ENCODE peak calls at places on chromosomes 13 and 19, in eight cellular contexts. C, F, V, H, D, Y, O and I are unnamed samples.

GRCh38 chr13:93554514-93554913 is 327.9 kb downstream of the GPC6 start:
- DNase-seq in D (no peak), Y (no peak), C (no peak), V (no peak), H (no peak), F (peak), O (no peak), I (no peak)

GRCh38 chr19:6533746-6534418 is 3.1 kb downstream of the TNFSF9 start:
- DNase-seq in O (no peak), V (no peak), C (no peak), H (no peak), F (no peak), Y (no peak), D (no peak), I (no peak)

GRCh38 chr19:55642153-55643002 is 1.1 kb upstream of the ZNF581 start:
- DNase-seq in H (no peak), Y (no peak), D (no peak), C (peak), F (no peak), O (no peak), V (peak), I (no peak)

GRCh38 chr13:74487091-74487722 is 353.0 kb upstream of the KLF12 start:
- DNase-seq in C (no peak), D (no peak), O (no peak), Y (no peak), F (no peak), V (no peak), H (no peak), I (no peak)

GRCh38 chr19:5679289-5680082 is 830 bp downstream of the MICOS13 start:
- DNase-seq in C (no peak), O (no peak), V (peak), Y (no peak), D (no peak), H (no peak), F (no peak), I (no peak)

GRCh38 chr19:308471-309205 is 17.4 kb upstream of the PLPP2 start:
- DNase-seq in O (no peak), H (no peak), V (no peak), C (no peak), D (peak), Y (peak), F (no peak), I (no peak)

GRCh38 chr13:107203146-107203847 is 635.4 kb upstream of the ARGLU1 start:
- DNase-seq in Y (no peak), C (peak), F (peak), V (no peak), D (no peak), O (no peak), H (peak), I (no peak)

GRCh38 chr19:3983936-3984583 is 1.2 kb downstream of the EEF2 start:
- DNase-seq in C (peak), Y (no peak), V (peak), F (no peak), O (peak), H (peak), D (peak), I (no peak)

GRCh38 chr19:28656644-28657043 is 556.3 kb downstream of the UQCRFS1 start:
- DNase-seq in C (no peak), F (no peak), D (no peak), V (no peak), Y (no peak), H (no peak), O (no peak), I (no peak)

GRCh38 chr13:64428196-64428595 is 2801.9 kb downstream of the PCDH9 start:
- DNase-seq in Y (no peak), F (no peak), C (no peak), O (no peak), V (no peak), D (no peak), H (peak), I (peak)

GRCh38 chr13:54989418-54989817 is 1960.8 kb downstream of the OLFM4 start:
- DNase-seq in F (no peak), H (no peak), O (no peak), C (no peak), Y (no peak), D (no peak), V (no peak), I (no peak)

GRCh38 chr19:5191091-5191490 is 149.5 kb downstream of the PTPRS start:
- DNase-seq in Y (no peak), D (no peak), H (no peak), C (no peak), V (no peak), O (no peak), F (no peak), I (no peak)

GRCh38 chr13:65966991-65967451 is 1263.1 kb downstream of the PCDH9 start:
- DNase-seq in Y (no peak), D (no peak), O (no peak), V (no peak), F (peak), H (peak), C (peak), I (no peak)

GRCh38 chr19:34350161-34350561 is 14.8 kb upstream of the GPI start:
- DNase-seq in V (no peak), F (no peak), C (no peak), Y (no peak), H (peak), D (peak), O (no peak), I (no peak)

GRCh38 chr19:38024991-38025716 is 118.1 kb downstream of the SIPA1L3 start:
- DNase-seq in F (no peak), C (no peak), V (no peak), H (no peak), Y (no peak), O (no peak), D (no peak), I (no peak)

GRCh38 chr19:40143612-40144011 is 47.6 kb upstream of the MAP3K10 start:
- DNase-seq in D (peak), V (no peak), Y (no peak), O (no peak), F (no peak), H (no peak), C (no peak), I (no peak)

GRCh38 chr19:47723573-47723923 is 10.3 kb downstream of the EHD2 start:
- DNase-seq in O (peak), D (peak), H (peak), V (peak), Y (no peak), C (peak), F (no peak), I (peak)

DNA sequence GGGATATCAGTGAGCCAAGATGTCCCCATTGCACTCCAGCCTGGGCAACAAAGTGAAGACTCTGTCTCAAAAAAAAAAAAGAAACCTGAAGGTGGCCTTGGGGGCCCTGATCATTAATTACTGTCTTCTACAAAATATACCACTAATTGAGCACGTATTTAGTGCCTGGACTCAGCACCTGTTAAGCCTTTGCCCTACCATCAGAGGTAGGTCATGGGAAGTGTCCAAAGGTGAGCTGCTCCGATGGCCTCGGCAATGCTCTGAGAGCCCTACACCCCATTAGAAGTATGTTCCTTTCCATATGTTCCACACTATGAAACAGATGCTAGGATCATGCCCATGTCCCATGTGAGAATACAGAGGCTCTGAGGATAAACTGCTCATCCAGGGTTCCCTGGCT is 20.9 kb downstream of the NOSIP start:
- DNase-seq in H (no peak), O (no peak), Y (no peak), D (no peak), V (no peak), C (no peak), F (no peak), I (no peak)
- H3K4me3 ChIP-seq in H (no peak), O (no peak), Y (no peak), D (no peak), V (no peak), C (no peak), F (no peak), I (no peak)

GRCh38 chr19:10460714-10461046 is 40.3 kb downstream of the PDE4A start:
- DNase-seq in H (no peak), Y (no peak), F (no peak), D (no peak), O (no peak), C (no peak), V (no peak), I (no peak)
- H3K4me3 ChIP-seq in H (no peak), Y (no peak), F (no peak), D (peak), O (peak), C (no peak), V (no peak), I (no peak)

GRCh38 chr13:45195421-45195820 is 5.4 kb downstream of the KCTD4 start:
- DNase-seq in O (no peak), Y (no peak), V (no peak), C (peak), D (no peak), H (no peak), F (no peak), I (no peak)
- H3K4me3 ChIP-seq in O (no peak), Y (no peak), V (no peak), C (no peak), D (no peak), H (no peak), F (no peak), I (no peak)

DNA sequence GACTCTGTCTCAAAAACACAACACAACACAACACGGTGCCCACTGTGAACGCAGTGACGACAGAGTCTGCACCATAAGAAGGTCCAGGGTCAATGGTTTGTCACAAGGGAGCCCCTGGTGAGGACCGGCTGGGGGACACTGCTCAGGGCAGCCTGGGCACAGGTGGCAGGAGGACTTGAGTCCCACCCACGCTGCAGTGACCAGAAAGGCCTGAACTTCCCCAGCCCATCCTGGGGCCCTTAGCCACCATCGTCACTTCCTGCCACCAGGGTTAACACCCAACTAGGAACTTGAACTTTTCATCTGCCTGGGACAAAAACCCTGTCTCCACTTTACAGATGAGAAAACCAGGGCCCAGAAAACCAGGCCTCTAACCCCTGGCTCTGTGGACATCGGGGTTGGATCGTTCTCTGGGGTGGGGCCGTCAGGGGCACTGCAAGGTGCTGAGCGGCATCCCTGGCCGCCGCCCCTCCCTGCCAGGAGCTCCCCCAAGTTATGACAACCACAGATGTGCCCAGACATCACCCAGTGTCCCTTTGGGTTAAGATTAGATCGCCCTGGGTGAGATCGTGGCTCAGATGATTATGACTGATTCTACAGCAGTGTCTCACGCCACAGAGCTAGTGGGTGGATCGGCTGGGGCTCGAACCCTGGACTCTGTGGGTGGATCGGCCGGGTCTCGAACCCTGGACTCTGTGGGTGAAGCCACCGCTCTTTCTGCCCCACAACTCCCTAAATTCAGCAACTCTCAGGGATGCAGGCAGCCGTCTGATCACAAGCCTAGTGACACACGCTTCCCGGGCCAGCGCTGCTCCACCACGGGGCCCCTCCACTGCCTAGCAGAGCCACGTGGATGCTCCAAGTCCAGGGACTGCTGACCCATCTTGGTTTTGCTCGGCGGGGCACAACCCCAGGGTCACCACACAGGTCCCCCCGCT is 14.0 kb downstream of the MOB3A start:
- DNase-seq in C (no peak), Y (no peak), O (no peak), D (peak), H (no peak), V (peak), F (no peak), I (no peak)
- H3K4me3 ChIP-seq in C (no peak), Y (no peak), O (no peak), D (peak), H (no peak), V (peak), F (no peak), I (no peak)

DNA sequence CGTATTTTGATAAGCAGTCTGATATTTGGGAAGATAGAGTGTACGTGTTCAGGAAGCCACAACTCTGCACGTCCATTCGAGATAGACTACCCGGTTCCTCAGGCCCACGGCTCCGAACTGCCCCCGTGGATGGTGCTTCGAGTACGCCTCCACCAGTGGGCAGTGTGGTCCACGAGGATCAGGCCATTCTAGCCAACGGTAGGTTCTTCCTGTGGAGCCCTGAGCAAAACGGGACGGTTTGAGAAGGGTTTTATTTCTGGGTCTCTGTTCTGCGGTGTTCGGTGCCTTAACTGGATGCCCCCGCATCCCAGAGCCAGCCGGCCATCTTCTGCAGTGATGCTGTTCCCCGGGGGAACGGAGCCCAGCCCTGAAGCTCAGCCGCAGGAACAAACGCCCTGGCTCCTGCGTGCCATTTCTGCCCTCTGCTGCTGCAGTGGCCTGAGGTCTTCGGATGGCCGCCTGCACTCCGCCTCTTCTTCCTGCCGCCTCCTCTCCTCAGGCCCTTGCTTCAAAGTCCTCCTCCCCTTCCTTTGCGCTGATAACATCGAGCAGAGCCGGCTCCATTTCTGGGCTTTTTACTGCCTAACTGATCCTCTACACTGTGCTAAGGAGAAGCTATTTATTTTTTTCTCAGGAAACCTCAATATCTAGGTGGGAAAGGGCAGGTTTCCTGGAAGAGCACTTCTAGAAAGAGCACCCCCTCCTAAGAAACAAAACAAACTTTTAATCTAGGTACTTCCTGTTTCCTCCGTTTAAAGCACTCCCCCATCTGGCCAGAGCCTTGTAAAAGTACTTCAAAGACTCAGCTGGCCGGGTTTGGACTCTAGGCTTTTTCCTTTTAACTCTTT is 36.2 kb upstream of the SLC46A3 start:
- DNase-seq in Y (no peak), V (no peak), D (no peak), O (no peak), C (peak), H (no peak), F (no peak), I (no peak)
- H3K4me3 ChIP-seq in Y (no peak), V (peak), D (no peak), O (peak), C (no peak), H (no peak), F (no peak), I (no peak)

GRCh38 chr19:49340069-49340864 is 5.1 kb downstream of the CD37 start:
- DNase-seq in H (no peak), F (no peak), D (peak), Y (peak), O (peak), V (peak), C (peak), I (no peak)
- H3K4me3 ChIP-seq in H (no peak), F (no peak), D (peak), Y (no peak), O (peak), V (peak), C (no peak), I (peak)

DNA sequence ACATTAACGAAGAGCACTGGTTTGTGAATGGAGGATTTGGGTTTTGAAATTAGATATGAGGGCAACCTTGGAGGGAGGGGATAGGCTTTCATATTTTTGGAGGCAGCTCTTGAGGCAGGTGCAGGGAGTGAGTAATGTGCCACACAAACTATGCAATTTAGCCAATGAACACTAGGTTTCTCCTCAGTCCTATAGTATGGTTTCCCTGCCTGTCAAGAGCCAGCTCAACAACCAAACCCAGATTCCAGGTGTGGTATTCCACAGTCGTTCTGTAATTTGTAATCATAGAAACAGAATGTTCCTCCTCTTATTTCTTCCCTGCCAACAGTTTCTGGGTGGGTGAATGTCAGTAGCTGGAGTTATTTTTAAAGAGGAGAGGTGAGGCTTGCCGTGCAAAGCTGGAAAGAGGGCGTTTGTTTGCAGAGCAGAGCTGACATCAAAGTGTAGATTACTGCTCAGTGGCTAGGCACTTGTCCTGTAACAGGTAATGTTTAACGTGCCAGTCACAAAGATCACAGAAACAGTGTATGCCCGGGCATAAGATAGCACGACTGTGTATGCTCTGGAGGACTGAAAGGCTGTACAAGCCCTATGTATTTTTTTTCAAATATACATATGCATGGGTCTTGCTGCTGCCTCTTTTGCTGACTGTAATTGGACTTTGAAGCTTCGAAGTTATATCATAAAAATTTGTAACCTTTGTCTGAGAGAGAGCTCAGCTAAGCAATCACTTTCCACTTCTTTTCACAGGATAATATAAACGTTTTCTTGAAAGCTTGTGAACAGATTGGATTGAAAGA is 124.3 kb downstream of the LMO7 start:
- DNase-seq in V (peak), H (peak), D (peak), Y (no peak), C (peak), F (no peak), O (no peak), I (no peak)
- H3K4me3 ChIP-seq in V (peak), H (peak), D (no peak), Y (no peak), C (no peak), F (no peak), O (peak), I (no peak)